ENCODE peak calls at places on chromosomes 7 and 10, in nine cellular contexts. R is neural progenitor cell; B is AG09309; U is brain microvascular endothelial cell; P is mesendoderm; X is fibroblast of lung; Y is AG04450; S is astrocyte of the spinal cord; K is CD8-positive, alpha-beta T cell. V is an unnamed sample.

GRCh38 chr10:69241575-69241974 is 21.4 kb downstream of the HKDC1 start:
- DNase-seq in R (no peak), B (no peak), U (no peak), P (no peak), X (peak), Y (no peak), S (peak), K (no peak), V (peak)

GRCh38 chr7:55224810-55225209 is 140.3 kb upstream of the LANCL2 start:
- DNase-seq in R (no peak), B (no peak), U (no peak), P (no peak), X (no peak), Y (no peak), S (no peak), K (no peak), V (no peak)

GRCh38 chr7:33129806-33130153 is 416 bp downstream of the BBS9 start:
- DNase-seq in R (no peak), B (no peak), U (no peak), P (no peak), X (no peak), Y (no peak), S (no peak), K (no peak), V (no peak)

GRCh38 chr7:17669204-17669603 is 271.1 kb downstream of the SNX13 start:
- DNase-seq in R (no peak), B (no peak), U (no peak), P (no peak), X (no peak), Y (no peak), S (no peak), K (no peak), V (no peak)

GRCh38 chr7:90824386-90825307 is 228.5 kb downstream of the CDK14 start:
- DNase-seq in R (no peak), B (peak), U (peak), P (no peak), X (peak), Y (peak), S (peak), K (no peak), V (peak)

GRCh38 chr10:130833596-130833995 is 477.9 kb downstream of the TCERG1L start:
- DNase-seq in R (no peak), B (no peak), U (no peak), P (no peak), X (no peak), Y (no peak), S (no peak), K (no peak), V (no peak)

GRCh38 chr7:146208484-146208883 is 91.9 kb downstream of the CNTNAP2 start:
- DNase-seq in R (no peak), B (no peak), U (no peak), P (no peak), X (no peak), Y (no peak), S (no peak), K (no peak), V (no peak)

GRCh38 chr7:39651262-39651661 is 27.9 kb downstream of the RALA start:
- DNase-seq in R (no peak), B (peak), U (peak), P (no peak), X (peak), Y (peak), S (peak), K (no peak), V (peak)

GRCh38 chr7:93921607-93922446 is at the start of gene GNG11:
- DNase-seq in R (peak), B (peak), U (peak), P (peak), X (peak), Y (no peak), S (peak), K (peak), V (peak)

GRCh38 chr7:92836489-92837213 is at the start of gene CDK6:
- DNase-seq in R (peak), B (no peak), U (peak), P (peak), X (peak), Y (no peak), S (peak), K (peak), V (peak)

GRCh38 chr10:63068246-63068645 is 64.9 kb upstream of the NRBF2 start:
- DNase-seq in R (no peak), B (peak), U (no peak), P (no peak), X (peak), Y (no peak), S (no peak), K (no peak), V (peak)

GRCh38 chr7:157272351-157273207 is 64.2 kb upstream of the DNAJB6 start:
- DNase-seq in R (no peak), B (no peak), U (no peak), P (no peak), X (no peak), Y (no peak), S (no peak), K (no peak), V (no peak)

GRCh38 chr10:12974123-12974844 is 27.2 kb downstream of the CCDC3 start:
- DNase-seq in R (no peak), B (no peak), U (no peak), P (no peak), X (no peak), Y (no peak), S (no peak), K (no peak), V (no peak)

GRCh38 chr7:150649428-150649827 is 17.2 kb upstream of the GIMAP6 start:
- DNase-seq in R (no peak), B (no peak), U (no peak), P (no peak), X (no peak), Y (no peak), S (no peak), K (no peak), V (no peak)

GRCh38 chr10:51074238-51075028 is at the start of gene PRKG1:
- DNase-seq in R (peak), B (peak), U (peak), P (peak), X (peak), Y (peak), S (peak), K (no peak), V (peak)

GRCh38 chr7:78472519-78472918 is 673.9 kb downstream of the PHTF2 start:
- DNase-seq in R (no peak), B (peak), U (no peak), P (peak), X (peak), Y (peak), S (no peak), K (no peak), V (peak)

GRCh38 chr10:111204880-111205279 is 128.1 kb downstream of the ADRA2A start:
- DNase-seq in R (no peak), B (no peak), U (no peak), P (no peak), X (no peak), Y (no peak), S (no peak), K (no peak), V (no peak)

GRCh38 chr10:24685958-24686540 is 37.6 kb downstream of the ARHGAP21 start:
- DNase-seq in R (no peak), B (peak), U (peak), P (no peak), X (peak), Y (peak), S (peak), K (no peak), V (peak)

GRCh38 chr10:63738410-63738809 is 217.2 kb downstream of the REEP3 start:
- DNase-seq in R (no peak), B (no peak), U (peak), P (peak), X (peak), Y (no peak), S (peak), K (no peak), V (peak)

GRCh38 chr7:425794-426188 is 93.9 kb downstream of the PDGFA start:
- DNase-seq in R (no peak), B (no peak), U (no peak), P (no peak), X (no peak), Y (no peak), S (no peak), K (no peak), V (no peak)

GRCh38 chr7:44294325-44295069 is 30.9 kb downstream of the CAMK2B start:
- DNase-seq in R (peak), B (no peak), U (no peak), P (no peak), X (no peak), Y (no peak), S (no peak), K (peak), V (no peak)

GRCh38 chr10:121935702-121936101 is 7.9 kb upstream of the ATE1 start:
- DNase-seq in R (no peak), B (no peak), U (no peak), P (no peak), X (no peak), Y (no peak), S (no peak), K (no peak), V (no peak)

GRCh38 chr10:111756541-111757061 is 427.0 kb downstream of the GPAM start:
- DNase-seq in R (peak), B (no peak), U (no peak), P (peak), X (peak), Y (no peak), S (peak), K (no peak), V (no peak)

GRCh38 chr10:78905940-78906308 is 162.8 kb upstream of the ZMIZ1 start:
- DNase-seq in R (peak), B (no peak), U (no peak), P (no peak), X (no peak), Y (no peak), S (no peak), K (no peak), V (no peak)

GRCh38 chr10:132942740-132943554 is 577 bp upstream of the CFAP46 start:
- DNase-seq in R (peak), B (no peak), U (no peak), P (peak), X (peak), Y (no peak), S (no peak), K (no peak), V (peak)
- H3K4me3 ChIP-seq in R (peak), B (peak), U (peak), P (no peak), X (peak), Y (peak), S (peak), K (no peak), V (peak)

DNA sequence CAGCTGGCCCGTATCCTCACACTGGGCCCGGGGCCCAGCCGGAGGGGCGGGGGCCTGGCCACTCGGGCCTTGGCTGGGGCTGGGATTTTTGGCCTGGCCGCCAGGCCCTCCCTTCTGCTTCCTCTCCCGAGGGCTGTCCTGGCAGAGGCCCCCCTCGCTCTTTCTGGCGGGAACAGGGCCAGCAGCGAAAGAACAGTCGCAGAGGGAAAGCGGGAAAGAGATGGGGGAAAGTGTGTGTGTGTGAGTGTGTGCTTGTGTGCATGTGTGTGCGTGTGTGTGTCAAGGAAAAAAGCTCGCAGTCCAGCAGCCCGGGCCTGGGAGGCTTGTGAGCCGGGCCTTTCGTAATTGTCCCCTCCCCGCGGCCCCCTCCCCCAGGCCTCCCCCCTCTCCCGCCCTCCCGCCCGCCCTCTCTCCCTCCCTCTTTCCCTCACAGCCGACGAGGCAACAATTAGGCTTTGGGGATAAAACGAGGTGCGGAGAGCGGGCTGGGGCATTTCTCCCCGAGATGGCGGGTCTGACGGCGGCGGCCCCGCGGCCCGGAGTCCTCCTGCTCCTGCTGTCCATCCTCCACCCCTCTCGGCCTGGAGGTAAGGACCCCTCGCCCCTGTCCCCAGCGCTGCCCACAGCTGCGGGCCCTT is at the start of gene ELN:
- DNase-seq in R (peak), B (no peak), U (no peak), P (peak), X (peak), Y (no peak), S (no peak), K (no peak), V (peak)
- H3K4me3 ChIP-seq in R (no peak), B (peak), U (no peak), P (no peak), X (no peak), Y (peak), S (peak), K (no peak), V (peak)

DNA sequence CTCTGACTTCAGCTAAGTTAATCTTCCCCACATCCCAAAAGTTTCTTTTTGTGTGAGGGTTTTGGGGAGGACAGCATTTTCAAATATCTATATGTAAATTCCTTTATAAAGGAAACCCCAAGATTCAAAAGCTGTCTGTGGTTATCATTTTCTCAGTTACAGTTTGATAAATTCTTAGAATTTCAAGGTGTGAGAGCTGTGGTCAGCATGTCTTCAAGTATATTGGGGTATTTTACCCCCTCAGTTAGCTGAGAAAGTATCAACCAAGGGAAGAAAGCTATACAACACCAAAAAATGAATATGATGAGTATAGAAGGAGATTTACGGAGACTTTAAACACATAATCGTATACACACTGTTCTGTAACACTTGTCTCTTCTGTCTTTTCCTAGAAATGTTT is 109.2 kb downstream of the SND1 start:
- DNase-seq in R (no peak), B (no peak), U (no peak), P (no peak), X (no peak), Y (no peak), S (no peak), K (no peak), V (no peak)
- H3K4me3 ChIP-seq in R (no peak), B (no peak), U (no peak), P (no peak), X (no peak), Y (no peak), S (no peak), K (no peak), V (no peak)

DNA sequence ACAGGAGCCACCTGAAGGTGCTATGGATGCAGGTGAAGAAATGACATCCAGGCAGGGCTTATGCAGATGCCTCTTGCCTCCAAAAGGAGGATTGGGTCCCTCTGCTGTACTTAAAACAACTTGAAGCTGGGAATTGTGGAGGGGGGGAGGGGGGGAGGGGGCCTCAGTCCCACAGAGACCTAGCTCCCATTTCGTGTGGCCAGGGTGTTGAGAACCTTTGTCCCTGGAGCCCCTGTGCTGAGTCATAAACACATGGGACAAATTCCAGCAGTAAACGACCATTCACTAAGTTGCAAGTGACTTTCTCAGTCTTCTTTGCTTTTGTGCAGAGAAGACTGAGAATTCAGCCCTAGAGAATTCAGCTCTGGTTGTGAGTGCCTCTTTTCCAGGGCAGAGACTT is 96.5 kb upstream of the PODXL start:
- DNase-seq in R (no peak), B (no peak), U (no peak), P (peak), X (no peak), Y (no peak), S (no peak), K (no peak), V (no peak)
- H3K4me3 ChIP-seq in R (no peak), B (no peak), U (no peak), P (no peak), X (no peak), Y (no peak), S (no peak), K (no peak), V (no peak)

DNA sequence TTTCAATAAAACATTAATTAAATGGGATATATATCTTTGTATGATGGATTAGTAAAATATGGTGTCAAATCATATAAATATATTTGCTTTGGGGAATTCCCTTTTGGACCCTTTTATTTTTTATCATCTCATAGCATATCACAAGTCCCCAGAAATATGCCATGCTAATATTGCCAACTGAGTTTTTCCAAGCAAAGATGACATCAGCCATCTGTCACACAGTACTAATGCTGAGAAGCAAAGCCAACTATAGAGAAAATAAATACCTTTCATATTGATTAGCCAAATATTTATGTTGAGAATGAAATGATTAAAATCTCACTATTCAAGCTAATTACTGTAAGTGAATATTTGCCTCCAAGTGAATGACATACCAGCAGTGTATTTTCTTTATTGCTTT is 575.3 kb downstream of the ETV1 start:
- DNase-seq in R (no peak), B (no peak), U (no peak), P (no peak), X (no peak), Y (no peak), S (no peak), K (no peak), V (no peak)
- H3K4me3 ChIP-seq in R (no peak), B (no peak), U (no peak), P (no peak), X (no peak), Y (no peak), S (no peak), K (no peak), V (no peak)